ENCODE peak calls at places on chromosomes 4 and X, in four cellular contexts. M is RWPE2; I is naive thymus-derived CD8-positive, alpha-beta T cell; G is naive thymus-derived CD4-positive, alpha-beta T cell. W is an unnamed sample.

GRCh38 chrX:100264200-100264599 is 145.9 kb downstream of the PCDH19 start:
- ATAC-seq in M (no peak), I (no peak), G (no peak), W (no peak)

GRCh38 chrX:13093489-13094140 is 49.2 kb upstream of the FAM9C start:
- ATAC-seq in I (no peak), G (no peak), M (no peak), W (peak; percentile 75)

GRCh38 chr4:68447201-68447600 is at the start of gene TMPRSS11E:
- ATAC-seq in I (no peak), G (no peak), M (no peak), W (no peak)

GRCh38 chr4:86414686-86415085 is 54.8 kb upstream of the MAPK10 start:
- ATAC-seq in M (no peak), G (no peak), I (no peak), W (no peak)

GRCh38 chr4:710916-711315 is 5.3 kb downstream of the PCGF3 start:
- ATAC-seq in I (no peak), M (no peak), G (no peak), W (no peak)

GRCh38 chrX:22060952-22061351 is 28.8 kb downstream of the PHEX start:
- ATAC-seq in M (peak; percentile 61), I (no peak), G (no peak), W (no peak)

GRCh38 chr4:108834787-108835384 is 72.0 kb upstream of the ETNPPL start:
- ATAC-seq in M (peak; percentile 69), I (no peak), G (no peak), W (no peak)

GRCh38 chrX:44889824-44890223 is 16.8 kb downstream of the KDM6A start:
- ATAC-seq in M (no peak), I (no peak), G (no peak), W (no peak)

GRCh38 chr4:7850489-7850888 is 89.2 kb downstream of the AFAP1 start:
- ATAC-seq in I (no peak), G (no peak), M (no peak), W (no peak)

GRCh38 chr4:77142642-77143020 is 14.4 kb upstream of the CCNG2 start:
- ATAC-seq in M (no peak), G (no peak), I (no peak), W (no peak)

GRCh38 chr4:173301518-173302201 is 32.5 kb downstream of the HMGB2 start:
- ATAC-seq in I (no peak), M (no peak), G (peak; percentile 51), W (peak; percentile 48)

GRCh38 chrX:54530358-54530900 is 410 bp downstream of the GNL3L start:
- ATAC-seq in I (peak; percentile 32), G (peak; percentile 16), M (peak; percentile 19), W (peak; percentile 14)

GRCh38 chrX:2425281-2426071 is 75.3 kb downstream of the DHRSX start:
- ATAC-seq in I (no peak), M (no peak), G (no peak), W (no peak)